ENCODE peak calls at places on chromosomes 16 and 17, in seven cellular contexts. A is OCI-M1; R is BE2C; I is T-cell; Z is GM12865; C is stimulated activated CD4-positive, alpha-beta T cell treated with anti-CD3 and anti-CD28 coated beads, TNF-alpha, amount 100 ng/mL, for 48 hours; V is cardiac muscle cell. Q is an unnamed sample.

GRCh38 chr17:51103451-51103850 is 17.2 kb downstream of the SPAG9 start:
- DNase-seq in A (no peak), R (no peak), I (no peak), Z (no peak), C (no peak), V (peak), Q (no peak)

GRCh38 chr17:64097196-64097936 is 32.6 kb downstream of the ERN1 start:
- DNase-seq in A (no peak), R (no peak), I (no peak), Z (no peak), C (no peak), V (no peak), Q (no peak)

GRCh38 chr16:1983544-1984346 is at the start of gene GFER:
- DNase-seq in A (peak), R (peak), I (peak), Z (peak), C (peak), V (peak), Q (peak)

GRCh38 chr17:46943511-46944393 is 20.8 kb downstream of the GOSR2 start:
- DNase-seq in A (no peak), R (peak), I (no peak), Z (no peak), C (no peak), V (no peak), Q (no peak)

GRCh38 chr17:36142230-36142629 is 34.2 kb downstream of the TBC1D3B start:
- DNase-seq in A (peak), R (no peak), I (no peak), Z (no peak), C (no peak), V (no peak), Q (no peak)

GRCh38 chr16:88685156-88686061 is 898 bp downstream of the SNAI3 start:
- DNase-seq in A (peak), R (no peak), I (peak), Z (no peak), C (peak), V (no peak), Q (peak)

GRCh38 chr17:8696951-8697745 is 47.5 kb downstream of the CCDC42 start:
- DNase-seq in A (no peak), R (no peak), I (no peak), Z (no peak), C (no peak), V (no peak), Q (no peak)

GRCh38 chr17:12431188-12431587 is 234.5 kb upstream of the MYOCD start:
- DNase-seq in A (no peak), R (no peak), I (no peak), Z (peak), C (no peak), V (no peak), Q (no peak)

GRCh38 chr17:76585649-76586593 is at the start of gene ST6GALNAC2:
- DNase-seq in A (no peak), R (peak), I (peak), Z (peak), C (peak), V (peak), Q (peak)

GRCh38 chr17:75475144-75475835 is 18.9 kb downstream of the TMEM94 start:
- DNase-seq in A (no peak), R (no peak), I (no peak), Z (no peak), C (no peak), V (no peak), Q (no peak)

GRCh38 chr17:76327689-76328088 is 19.6 kb upstream of the QRICH2 start:
- DNase-seq in A (no peak), R (no peak), I (no peak), Z (no peak), C (no peak), V (no peak), Q (peak)

GRCh38 chr17:15894258-15894657 is 50.7 kb upstream of the ADORA2B start:
- DNase-seq in A (no peak), R (no peak), I (no peak), Z (no peak), C (no peak), V (no peak), Q (peak)

GRCh38 chr17:62703269-62703775 is 75.9 kb downstream of the MRC2 start:
- DNase-seq in A (no peak), R (peak), I (no peak), Z (no peak), C (no peak), V (no peak), Q (no peak)

GRCh38 chr17:66375121-66375520 is 72.7 kb downstream of the PRKCA start:
- DNase-seq in A (no peak), R (no peak), I (no peak), Z (no peak), C (no peak), V (no peak), Q (no peak)

GRCh38 chr17:7835818-7836595 is 2.0 kb downstream of the KDM6B start:
- DNase-seq in A (no peak), R (peak), I (no peak), Z (no peak), C (no peak), V (no peak), Q (peak)

GRCh38 chr16:68732068-68732680 is 4.9 kb upstream of the CDH1 start:
- DNase-seq in A (peak), R (peak), I (no peak), Z (no peak), C (no peak), V (peak), Q (no peak)

GRCh38 chr16:24054649-24055560 is 201.2 kb upstream of the CACNG3 start:
- DNase-seq in A (no peak), R (no peak), I (no peak), Z (no peak), C (no peak), V (no peak), Q (no peak)

GRCh38 chr16:30894540-30895368 is 877 bp upstream of the BCL7C start:
- DNase-seq in A (peak), R (no peak), I (no peak), Z (no peak), C (no peak), V (no peak), Q (no peak)

GRCh38 chr16:54903047-54903446 is 27.6 kb upstream of the IRX5 start:
- DNase-seq in A (no peak), R (no peak), I (no peak), Z (no peak), C (no peak), V (no peak), Q (no peak)

GRCh38 chr16:57283214-57283955 is 1.1 kb downstream of the PLLP start:
- DNase-seq in A (no peak), R (no peak), I (no peak), Z (no peak), C (no peak), V (no peak), Q (no peak)

GRCh38 chr17:29357821-29358232 is 32.3 kb upstream of the TAOK1 start:
- DNase-seq in A (peak), R (no peak), I (no peak), Z (peak), C (no peak), V (no peak), Q (no peak)

GRCh38 chr17:40485851-40486512 is 15.4 kb downstream of the TNS4 start:
- DNase-seq in A (peak), R (no peak), I (peak), Z (no peak), C (no peak), V (no peak), Q (peak)

GRCh38 chr17:32102172-32102571 is 40.1 kb upstream of the RHOT1 start:
- DNase-seq in A (no peak), R (no peak), I (no peak), Z (no peak), C (no peak), V (no peak), Q (no peak)

GRCh38 chr16:12546918-12547607 is 256.6 kb downstream of the CPPED1 start:
- DNase-seq in A (peak), R (no peak), I (no peak), Z (peak), C (no peak), V (no peak), Q (peak)

GRCh38 chr17:32318071-32318470 is 23.9 kb downstream of the C17orf75 start:
- DNase-seq in A (no peak), R (no peak), I (no peak), Z (no peak), C (no peak), V (no peak), Q (no peak)

GRCh38 chr16:77760800-77761199 is 27.6 kb upstream of the VAT1L start:
- DNase-seq in A (no peak), R (no peak), I (no peak), Z (no peak), C (no peak), V (no peak), Q (no peak)

GRCh38 chr17:53150101-53150698 is 672.5 kb upstream of the KIF2B start:
- DNase-seq in A (peak), R (peak), I (no peak), Z (no peak), C (no peak), V (peak), Q (peak)

GRCh38 chr17:34519286-34519685 is 60.1 kb upstream of the TMEM132E start:
- DNase-seq in A (peak), R (peak), I (no peak), Z (peak), C (no peak), V (peak), Q (peak)

GRCh38 chr17:70767102-70767701 is 597.9 kb downstream of the KCNJ2 start:
- DNase-seq in A (peak), R (peak), I (no peak), Z (peak), C (no peak), V (peak), Q (peak)

GRCh38 chr17:77391668-77392375 is 251.1 kb downstream of the SEC14L1 start:
- DNase-seq in A (no peak), R (no peak), I (no peak), Z (no peak), C (no peak), V (no peak), Q (peak)

GRCh38 chr16:4266372-4266771 is 6.5 kb downstream of the TFAP4 start:
- DNase-seq in A (no peak), R (peak), I (no peak), Z (no peak), C (no peak), V (no peak), Q (no peak)